ENCODE peak calls at places on chromosomes 3 and 15, in nine cellular contexts. Q is mesendoderm, G is sigmoid colon, N is psoas muscle, F is right atrium auricular region, A is AG04450, W is ovary, X is neural progenitor cell, M is SK-N-SH. S is an unnamed sample.

GRCh38 chr3:149267565-149267964 is 45.9 kb upstream of the CP start:
- DNase-seq in Q (no peak), M (no peak), G (no peak), W (no peak), N (no peak), A (no peak), F (no peak), X (no peak), S (no peak)

GRCh38 chr3:118991775-118992174 is 42.9 kb downstream of the IGSF11 start:
- DNase-seq in X (peak; percentile 56), F (no peak), N (no peak), M (no peak), Q (no peak), G (no peak), A (no peak), W (peak; percentile 71), S (no peak)

GRCh38 chr3:94303897-94304296 is 241.0 kb downstream of the NSUN3 start:
- DNase-seq in A (no peak), X (peak; percentile 18), F (no peak), G (no peak), Q (peak; percentile 28), M (no peak), W (no peak), N (no peak), S (no peak)

GRCh38 chr3:51498871-51499790 is 684 bp downstream of the DCAF1 start:
- DNase-seq in G (peak; percentile 98), M (peak; percentile 88), N (peak; percentile 97), W (peak; percentile 96), Q (peak; percentile 98), A (peak; percentile 81), F (peak; percentile 94), X (peak; percentile 97), S (peak; percentile 96)

GRCh38 chr3:111594205-111594604 is 941 bp downstream of the ZBED2 start:
- DNase-seq in X (no peak), W (no peak), Q (peak; percentile 37), N (no peak), A (peak; percentile 72), F (no peak), G (no peak), M (no peak), S (no peak)

GRCh38 chr3:95302044-95302443 is 1239.2 kb downstream of the NSUN3 start:
- DNase-seq in G (no peak), F (no peak), N (no peak), W (no peak), M (no peak), X (no peak), A (peak; percentile 11), Q (peak; percentile 64), S (no peak)

GRCh38 chr3:73143821-73144237 is 82.4 kb downstream of the EBLN2 start:
- DNase-seq in F (peak; percentile 62), N (no peak), Q (no peak), M (no peak), G (no peak), X (no peak), W (no peak), A (no peak), S (no peak)

GRCh38 chr3:61783993-61784718 is 222.8 kb downstream of the PTPRG start:
- DNase-seq in F (no peak), X (no peak), W (no peak), Q (no peak), N (no peak), M (no peak), G (no peak), A (peak; percentile 64), S (no peak)

GRCh38 chr3:147412491-147412916 is 3.3 kb downstream of the ZIC1 start:
- DNase-seq in N (no peak), X (peak; percentile 73), M (no peak), F (no peak), W (no peak), Q (peak; percentile 75), A (no peak), G (no peak), S (no peak)

GRCh38 chr3:147414369-147415135 is 5.4 kb downstream of the ZIC1 start:
- DNase-seq in G (no peak), M (no peak), W (no peak), F (no peak), N (no peak), Q (no peak), A (no peak), X (peak; percentile 3), S (no peak)

GRCh38 chr3:147415337-147415736 is 6.2 kb downstream of the ZIC1 start:
- DNase-seq in F (no peak), G (no peak), M (no peak), A (no peak), W (no peak), N (no peak), Q (peak; percentile 25), X (peak; percentile 73), S (no peak)

GRCh38 chr3:147412917-147413711 is 3.9 kb downstream of the ZIC1 start:
- DNase-seq in M (no peak), G (no peak), W (no peak), X (peak; percentile 59), Q (peak; percentile 74), F (no peak), A (no peak), N (no peak), S (no peak)

DNA sequence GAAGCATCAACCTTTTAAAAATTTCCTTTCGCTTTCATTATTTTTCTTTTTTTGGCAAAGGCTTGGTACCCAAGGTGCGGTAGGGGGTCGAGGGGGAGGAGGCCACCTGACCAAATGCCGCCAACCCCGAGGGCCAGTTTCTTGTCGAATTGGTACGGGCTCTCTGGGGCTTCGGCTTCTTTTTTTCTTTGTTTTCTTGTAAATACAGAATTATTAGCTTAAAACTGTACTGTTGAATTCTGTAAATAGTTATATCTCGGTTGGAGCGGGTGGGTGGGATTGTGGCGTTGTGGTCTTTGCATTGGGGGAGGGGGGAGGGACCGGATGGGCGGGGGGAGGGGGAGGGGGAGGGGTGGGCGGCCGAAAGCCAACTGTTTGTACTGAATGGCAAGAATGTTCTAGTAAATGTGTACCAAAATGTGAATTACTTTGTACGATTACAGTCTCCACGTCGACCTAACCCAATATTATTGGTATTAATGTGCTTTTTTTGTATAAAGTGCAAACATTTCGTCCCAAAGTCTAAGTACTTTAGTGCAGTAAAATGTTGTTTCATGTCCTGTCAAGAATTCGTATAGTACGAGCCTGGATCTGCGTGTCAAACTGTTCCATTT is 4.7 kb downstream of the ZIC1 start:
- DNase-seq in Q (peak; percentile 63), X (peak; percentile 58), F (no peak), A (no peak), W (no peak), M (no peak), G (no peak), N (no peak), S (no peak)
- H3K4me3 ChIP-seq in Q (no peak overlapping the region), X (no peak overlapping the region), F (no peak overlapping the region), A (peak overlapping the region; percentile 25), W (peak overlapping the region; percentile 16), M (no peak overlapping the region), G (no peak overlapping the region), N (peak overlapping the region; percentile 75), S (peak overlapping the region; percentile 25)

GRCh38 chr3:75983609-75984290 is 198.4 kb upstream of the ZNF717 start:
- DNase-seq in A (no peak), W (no peak), M (no peak), F (no peak), N (no peak), X (no peak), G (no peak), Q (no peak), S (no peak)

GRCh38 chr3:75978686-75979085 is 193.3 kb upstream of the ZNF717 start:
- DNase-seq in G (no peak), N (no peak), F (no peak), Q (no peak), M (no peak), X (no peak), W (no peak), A (peak; percentile 42), S (no peak)

GRCh38 chr3:75985432-75985831 is 200.1 kb upstream of the ZNF717 start:
- DNase-seq in F (no peak), A (no peak), Q (no peak), N (no peak), W (no peak), M (no peak), G (no peak), X (no peak), S (no peak)

GRCh38 chr3:75981401-75981800 is 196.1 kb upstream of the ZNF717 start:
- DNase-seq in G (no peak), W (no peak), N (no peak), F (no peak), Q (no peak), X (no peak), M (no peak), A (no peak), S (no peak)
- H3K4me3 ChIP-seq in G (no peak overlapping the region), W (no peak overlapping the region), N (no peak overlapping the region), F (no peak overlapping the region), Q (no peak overlapping the region), X (no peak overlapping the region), M (no peak overlapping the region), A (no peak overlapping the region), S (no peak overlapping the region)

GRCh38 chr3:41116851-41117250 is 82.5 kb upstream of the CTNNB1 start:
- DNase-seq in F (no peak), Q (no peak), G (no peak), M (no peak), W (no peak), N (no peak), X (no peak), A (no peak), S (no peak)

GRCh38 chr3:41118461-41119385 is 80.6 kb upstream of the CTNNB1 start:
- DNase-seq in Q (peak; percentile 40), X (no peak), A (no peak), M (no peak), N (no peak), G (no peak), W (no peak), F (no peak), S (no peak)

GRCh38 chr3:41115069-41115468 is 84.2 kb upstream of the CTNNB1 start:
- DNase-seq in A (no peak), M (no peak), W (no peak), G (no peak), F (no peak), Q (no peak), N (no peak), X (no peak), S (no peak)

GRCh38 chr3:41120461-41120860 is 78.8 kb upstream of the CTNNB1 start:
- DNase-seq in X (no peak), A (no peak), W (no peak), Q (no peak), M (no peak), N (no peak), F (no peak), G (no peak), S (no peak)

GRCh38 chr3:41117398-41117870 is 81.9 kb upstream of the CTNNB1 start:
- DNase-seq in Q (no peak), M (no peak), F (peak; percentile 92), N (peak; percentile 89), A (peak; percentile 55), W (peak; percentile 56), X (peak; percentile 15), G (peak; percentile 90), S (peak; percentile 96)
- H3K4me3 ChIP-seq in Q (no peak overlapping the region), M (no peak overlapping the region), F (no peak overlapping the region), N (no peak overlapping the region), A (no peak overlapping the region), W (no peak overlapping the region), X (no peak overlapping the region), G (no peak overlapping the region), S (no peak overlapping the region)

DNA sequence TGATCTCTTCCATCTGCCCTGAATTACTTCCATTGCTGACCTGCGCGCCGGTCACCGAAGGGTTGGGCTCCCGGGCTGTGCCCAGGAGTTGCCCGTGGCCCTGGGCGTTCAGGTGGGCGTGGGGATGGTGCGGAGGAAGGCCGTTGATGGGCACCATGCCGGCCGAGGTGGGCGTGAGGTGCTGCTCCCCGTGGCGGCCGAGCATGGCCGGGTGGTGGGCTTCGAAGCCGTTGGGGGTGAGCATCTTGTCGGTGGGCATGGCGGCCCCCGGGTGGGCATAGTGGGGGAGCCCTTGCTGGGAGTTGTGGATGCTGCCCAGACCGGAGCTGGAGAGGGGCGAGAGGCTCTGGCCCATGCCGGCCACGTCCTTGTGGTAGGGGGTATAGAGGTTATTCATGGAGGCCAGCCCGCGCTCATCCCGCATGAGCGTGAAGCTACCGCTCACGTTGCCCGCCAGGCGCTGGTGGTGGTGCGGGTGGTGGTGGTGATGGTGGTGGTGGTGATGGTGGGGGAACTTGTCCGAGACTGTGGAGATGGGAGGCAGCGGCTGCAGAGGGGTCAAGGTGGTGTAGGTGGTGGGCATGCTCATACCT is 1.0 kb downstream of the ONECUT1 start:
- DNase-seq in Q (no peak), X (no peak), A (no peak), M (no peak), N (no peak), W (no peak), F (no peak), G (no peak), S (no peak)
- H3K4me3 ChIP-seq in Q (no peak overlapping the region), X (no peak overlapping the region), A (no peak overlapping the region), M (no peak overlapping the region), N (peak overlapping the region; percentile 67), W (no peak overlapping the region), F (no peak overlapping the region), G (no peak overlapping the region), S (peak overlapping the region; percentile 30)